ENCODE peak calls at places on chromosomes 5 and 9, in ten cellular contexts. E is ELF-1; A is SW 1271; Q is T-cell; T is astrocyte; M is NCI-H748 treated with DMSO at 0.1 percent for 48 hours; I is activated effector memory CD4-positive, alpha-beta T cell treated with anti-CD3 and anti-CD28 coated beads, Interleukin-2, amount 50 U/mL, for 16 hours; D is kidney tubule cell; C is putamen; B is NCI-H2081. L is an unnamed sample.

GRCh38 chr5:59322887-59323286 is 570.6 kb downstream of the PDE4D start:
- DNase-seq in T (no peak), M (no peak), Q (no peak), D (no peak), C (no peak), E (no peak), B (no peak), I (no peak), A (no peak), L (no peak)

GRCh38 chr5:122444411-122444810 is 132.4 kb downstream of the SNCAIP start:
- DNase-seq in B (no peak), E (no peak), I (no peak), A (no peak), D (no peak), T (no peak), C (no peak), Q (no peak), M (no peak), L (no peak)

GRCh38 chr5:119966028-119966427 is 336.7 kb downstream of the FAM170A start:
- DNase-seq in M (no peak), T (no peak), D (no peak), Q (no peak), E (no peak), C (no peak), A (no peak), I (no peak), B (no peak), L (peak; percentile 9)

GRCh38 chr9:108033976-108034964 is 544.7 kb upstream of the KLF4 start:
- DNase-seq in T (peak; percentile 90), M (no peak), A (no peak), C (peak; percentile 65), B (no peak), D (peak; percentile 43), E (no peak), Q (no peak), I (no peak), L (peak; percentile 93)

GRCh38 chr9:84970432-84970831 is 300.9 kb downstream of the NTRK2 start:
- DNase-seq in M (no peak), C (no peak), A (no peak), E (no peak), D (peak; percentile 19), Q (no peak), I (no peak), T (peak; percentile 20), B (no peak), L (peak; percentile 11)

GRCh38 chr9:133252301-133252776 is 22.7 kb downstream of the ABO start:
- DNase-seq in M (no peak), D (peak; percentile 45), I (no peak), E (no peak), A (no peak), B (no peak), Q (no peak), T (no peak), C (no peak), L (no peak)

GRCh38 chr5:79471556-79471955 is 42.4 kb downstream of the HOMER1 start:
- DNase-seq in I (no peak), A (no peak), C (no peak), E (peak; percentile 25), B (no peak), Q (no peak), T (no peak), D (no peak), M (no peak), L (no peak)

GRCh38 chr9:7976167-7976755 is 176.7 kb upstream of the DMAC1 start:
- DNase-seq in I (peak; percentile 71), A (no peak), D (peak; percentile 86), M (no peak), T (peak; percentile 2), E (no peak), B (no peak), C (no peak), Q (peak; percentile 54), L (no peak)

GRCh38 chr9:130893250-130894101 is 3.1 kb downstream of the QRFP start:
- DNase-seq in C (no peak), T (no peak), Q (no peak), E (no peak), M (no peak), A (no peak), D (no peak), I (no peak), B (no peak), L (no peak)

GRCh38 chr5:66558562-66558961 is 37.6 kb upstream of the MAST4 start:
- DNase-seq in I (no peak), E (no peak), A (no peak), C (no peak), M (no peak), T (no peak), B (no peak), D (peak; percentile 45), Q (no peak), L (no peak)

GRCh38 chr9:134521817-134522501 is 119.6 kb upstream of the COL5A1 start:
- DNase-seq in D (no peak), C (no peak), Q (no peak), T (no peak), E (no peak), B (no peak), I (no peak), M (no peak), A (no peak), L (no peak)

GRCh38 chr9:100670719-100671118 is 92.8 kb downstream of the CAVIN4 start:
- DNase-seq in D (peak; percentile 65), C (no peak), A (no peak), B (peak; percentile 26), Q (no peak), E (no peak), I (no peak), M (peak; percentile 80), T (no peak), L (no peak)

GRCh38 chr9:121901616-121902015 is 191.5 kb downstream of the TTLL11 start:
- DNase-seq in I (no peak), Q (no peak), T (peak; percentile 54), M (no peak), B (no peak), A (no peak), D (no peak), C (no peak), E (no peak), L (no peak)